ENCODE peak calls at places on chromosome 19, in five cellular contexts. Q, F, L, C and W are unnamed samples.

GRCh38 chr19:37413243-37414084 is 42.6 kb downstream of the ZNF527 start:
- DNase-seq in Q (no peak), F (no peak), L (no peak), C (no peak), W (no peak)

GRCh38 chr19:49689133-49690072 is at the start of gene ADM5:
- DNase-seq in Q (peak; percentile 54), F (peak; percentile 78), L (peak; percentile 72), C (peak; percentile 52), W (peak; percentile 52)

GRCh38 chr19:30742539-30742938 is 370.4 kb downstream of the ZNF536 start:
- DNase-seq in Q (no peak), F (no peak), L (no peak), C (no peak), W (no peak)

GRCh38 chr19:23851966-23852365 is 62.7 kb upstream of the ZNF726 start:
- DNase-seq in Q (no peak), F (no peak), L (no peak), C (no peak), W (no peak)

GRCh38 chr19:51136333-51136732 is 5.8 kb upstream of the SIGLEC7 start:
- DNase-seq in Q (no peak), F (no peak), L (no peak), C (no peak), W (no peak)

GRCh38 chr19:1510442-1510806 is 2.4 kb downstream of the ADAMTSL5 start:
- DNase-seq in Q (no peak), F (no peak), L (no peak), C (no peak), W (no peak)

GRCh38 chr19:18743281-18743825 is 47.8 kb downstream of the COMP start:
- DNase-seq in Q (peak; percentile 80), F (peak; percentile 81), L (no peak), C (no peak), W (peak; percentile 85)

GRCh38 chr19:52600639-52601024 is 30.5 kb downstream of the ZNF701 start:
- DNase-seq in Q (peak; percentile 36), F (peak; percentile 76), L (no peak), C (peak; percentile 5), W (peak; percentile 86)

GRCh38 chr19:11131471-11131870 is 24.1 kb downstream of the SPC24 start:
- DNase-seq in Q (no peak), F (no peak), L (no peak), C (no peak), W (no peak)

GRCh38 chr19:8041553-8041952 is 11.0 kb upstream of the CCL25 start:
- DNase-seq in Q (no peak), F (no peak), L (no peak), C (no peak), W (no peak)

GRCh38 chr19:58551123-58551497 is 3.8 kb downstream of the CHMP2A start:
- DNase-seq in Q (no peak), F (no peak), L (no peak), C (no peak), W (no peak)

DNA sequence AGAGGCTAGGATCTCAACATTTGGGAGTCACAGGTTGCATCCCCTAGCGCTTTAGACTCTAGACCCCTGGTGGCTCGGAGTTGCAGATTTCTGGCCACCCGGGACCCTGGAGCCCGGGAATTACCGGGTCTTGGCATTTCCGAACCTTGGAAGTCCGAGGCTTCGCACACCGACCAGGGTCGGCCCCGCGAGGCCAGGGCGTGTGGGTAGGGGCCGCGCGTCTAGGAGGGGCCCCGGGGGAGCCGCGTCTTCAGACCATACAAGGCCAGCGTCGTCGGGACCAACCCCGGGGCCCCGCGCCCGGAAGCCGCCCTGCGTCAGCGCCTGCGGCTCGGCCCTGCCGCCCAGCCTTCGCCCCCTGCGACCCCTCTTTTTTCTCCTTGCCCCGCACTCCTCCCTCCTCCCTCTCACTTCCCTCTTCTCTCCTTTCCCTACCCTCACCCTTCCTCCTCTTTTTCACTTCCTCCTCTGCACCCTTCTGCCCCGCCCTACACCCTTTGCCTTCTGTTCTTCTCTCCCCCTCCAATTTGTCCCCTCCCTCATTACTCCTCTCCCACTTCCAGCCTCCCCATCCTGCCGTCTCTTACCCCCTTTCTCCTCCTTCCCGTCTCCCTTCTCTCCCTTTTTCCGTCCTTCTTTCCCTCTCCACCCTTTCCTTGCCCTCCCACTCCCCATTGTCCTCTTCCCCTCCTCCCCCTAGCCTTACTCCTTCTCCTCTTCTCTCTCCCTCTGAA is 2.4 kb upstream of the PLEKHG2 start:
- DNase-seq in Q (peak; percentile 87), F (peak; percentile 76), L (no peak), C (no peak), W (peak; percentile 90)
- H3K4me1 ChIP-seq in Q (peaks cover 31% of the 10 kb centered on the region), F (peaks cover 13% of the 10 kb centered on the region), L (no peaks in the 10 kb centered on the region), C (peaks cover 39% of the 10 kb centered on the region), W (peaks cover 2% of the 10 kb centered on the region)

GRCh38 chr19:46782355-46783019 is 5.9 kb downstream of the SLC1A5 start:
- DNase-seq in Q (no peak), F (no peak), L (no peak), C (no peak), W (no peak)
- H3K4me3 ChIP-seq in Q (no peak overlapping the region), F (no peak overlapping the region), L (no peak overlapping the region), C (no peak overlapping the region), W (no peak overlapping the region)

GRCh38 chr19:5631511-5632240 is 8.8 kb downstream of the SAFB start:
- DNase-seq in Q (no peak), F (no peak), L (no peak), C (no peak), W (no peak)
- H3K4me1 ChIP-seq in Q (peaks cover 33% of the 10 kb centered on the region), F (peaks cover 13% of the 10 kb centered on the region), L (peaks cover 8% of the 10 kb centered on the region), C (peaks cover 5% of the 10 kb centered on the region), W (peaks cover 2% of the 10 kb centered on the region)

DNA sequence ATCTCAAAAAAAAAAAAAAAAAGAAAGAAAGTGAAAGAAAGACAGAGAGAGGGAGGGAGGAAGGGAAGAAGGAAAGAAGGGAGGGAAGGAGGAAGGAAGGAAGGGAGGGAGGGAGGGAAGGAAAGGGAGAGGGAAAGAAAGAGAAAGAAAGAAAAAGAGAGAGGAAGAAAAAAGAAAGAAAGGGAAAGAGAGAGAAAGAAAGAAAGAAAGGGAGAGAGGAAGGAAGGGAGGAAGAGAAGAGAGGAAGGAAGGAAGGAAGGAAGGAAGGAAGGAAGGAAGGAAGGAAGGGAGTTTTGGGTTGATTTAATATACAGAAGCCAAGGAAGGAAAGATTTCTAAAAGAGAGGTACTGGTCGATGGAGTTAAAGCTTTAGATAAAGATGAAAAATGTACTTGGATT is 28.8 kb downstream of the DEDD2 start:
- DNase-seq in Q (no peak), F (no peak), L (no peak), C (no peak), W (no peak)
- H3K4me3 ChIP-seq in Q (no peak overlapping the region), F (no peak overlapping the region), L (no peak overlapping the region), C (no peak overlapping the region), W (no peak overlapping the region)

GRCh38 chr19:42271045-42271419 is 2.0 kb downstream of the CIC start:
- DNase-seq in Q (no peak), F (no peak), L (no peak), C (no peak), W (peak; percentile 60)
- H3K4me1 ChIP-seq in Q (peaks cover 45% of the 10 kb centered on the region), F (peaks cover 14% of the 10 kb centered on the region), L (peaks cover 21% of the 10 kb centered on the region), C (peaks cover 18% of the 10 kb centered on the region), W (no peaks in the 10 kb centered on the region)

GRCh38 chr19:21910318-21910717 is 74.3 kb upstream of the ZNF43 start:
- DNase-seq in Q (no peak), F (no peak), L (no peak), C (no peak), W (no peak)
- H3K4me3 ChIP-seq in Q (no peak overlapping the region), F (no peak overlapping the region), L (no peak overlapping the region), C (no peak overlapping the region), W (no peak overlapping the region)

GRCh38 chr19:48539503-48540096 is 12.4 kb upstream of the SULT2B1 start:
- DNase-seq in Q (no peak), F (peak; percentile 58), L (no peak), C (peak; percentile 53), W (peak; percentile 82)
- H3K4me1 ChIP-seq in Q (no peaks in the 10 kb centered on the region), F (no peaks in the 10 kb centered on the region), L (no peaks in the 10 kb centered on the region), C (no peaks in the 10 kb centered on the region), W (no peaks in the 10 kb centered on the region)

GRCh38 chr19:16446108-16447014 is 25.4 kb downstream of the EPS15L1 start:
- DNase-seq in Q (no peak), F (no peak), L (no peak), C (no peak), W (no peak)
- H3K4me3 ChIP-seq in Q (no peak overlapping the region), F (no peak overlapping the region), L (no peak overlapping the region), C (no peak overlapping the region), W (no peak overlapping the region)

DNA sequence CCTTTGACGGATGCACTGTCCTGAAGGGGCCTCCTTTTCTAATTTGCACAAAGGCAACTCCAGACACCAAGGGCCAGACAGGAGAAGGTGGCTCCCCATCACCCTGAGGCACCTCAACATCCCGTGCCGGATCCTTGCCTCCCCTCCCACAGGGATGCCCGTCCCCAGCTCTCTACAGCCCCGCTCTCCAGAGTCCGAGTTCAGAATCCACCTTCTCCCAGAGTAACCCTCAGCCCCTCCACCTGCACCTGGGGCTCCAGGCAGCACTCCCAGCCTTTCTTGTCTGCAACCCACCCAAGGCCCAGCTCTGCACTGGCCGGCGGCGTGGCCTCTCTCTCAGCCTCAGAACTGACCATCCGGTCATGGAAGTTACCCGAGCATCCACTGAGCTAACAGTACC is 4.8 kb downstream of the NDUFB7 start:
- DNase-seq in Q (no peak), F (no peak), L (no peak), C (no peak), W (no peak)
- H3K4me1 ChIP-seq in Q (peaks cover 22% of the 10 kb centered on the region), F (peaks cover 12% of the 10 kb centered on the region), L (peaks cover 25% of the 10 kb centered on the region), C (peaks cover 9% of the 10 kb centered on the region), W (no peaks in the 10 kb centered on the region)

GRCh38 chr19:3955688-3956087 is 15.2 kb downstream of the DAPK3 start:
- DNase-seq in Q (no peak), F (no peak), L (no peak), C (no peak), W (no peak)

GRCh38 chr19:3949997-3950859 is 17.4 kb downstream of the NMRK2 start:
- DNase-seq in Q (no peak), F (no peak), L (no peak), C (no peak), W (no peak)

GRCh38 chr19:3949294-3949693 is 16.4 kb downstream of the NMRK2 start:
- DNase-seq in Q (no peak), F (no peak), L (no peak), C (no peak), W (no peak)

GRCh38 chr19:3954107-3954506 is 16.8 kb downstream of the DAPK3 start:
- DNase-seq in Q (no peak), F (no peak), L (no peak), C (no peak), W (no peak)

GRCh38 chr19:3950871-3951861 is 18.3 kb downstream of the NMRK2 start:
- DNase-seq in Q (peak; percentile 64), F (no peak), L (no peak), C (no peak), W (no peak)
- H3K4me3 ChIP-seq in Q (peak overlapping the region; percentile 60), F (no peak overlapping the region), L (no peak overlapping the region), C (no peak overlapping the region), W (no peak overlapping the region)